ENCODE peak calls at places on chromosomes 16 and 17, in seven cellular contexts. One of them, this sample, is unnamed.

GRCh38 chr17:55726440-55726839 is 3.8 kb upstream of the TMEM100 start:
- DNase-seq in glutamatergic neuron: no peak
- DNase-seq in T-helper 17 cell: no peak
- DNase-seq in activated T-helper 9 cell treated with anti-CD3 and anti-CD28 coated beads, Interleukin-2, amount 50 U/mL, for 16 hours: no peak
- DNase-seq in activated T-cell treated with anti-CD3 and anti-CD28 coated beads for 24 hours: no peak
- DNase-seq in AG08395: peak
- DNase-seq in occipital lobe: no peak
- DNase-seq in this sample: no peak

GRCh38 chr16:64882385-64882784 is 239.5 kb downstream of the CDH11 start:
- DNase-seq in glutamatergic neuron: no peak
- DNase-seq in T-helper 17 cell: no peak
- DNase-seq in activated T-helper 9 cell treated with anti-CD3 and anti-CD28 coated beads, Interleukin-2, amount 50 U/mL, for 16 hours: no peak
- DNase-seq in activated T-cell treated with anti-CD3 and anti-CD28 coated beads for 24 hours: no peak
- DNase-seq in AG08395: no peak
- DNase-seq in occipital lobe: no peak
- DNase-seq in this sample: no peak

GRCh38 chr17:59371426-59372099 is 40.1 kb downstream of the YPEL2 start:
- DNase-seq in glutamatergic neuron: peak
- DNase-seq in T-helper 17 cell: no peak
- DNase-seq in activated T-helper 9 cell treated with anti-CD3 and anti-CD28 coated beads, Interleukin-2, amount 50 U/mL, for 16 hours: no peak
- DNase-seq in activated T-cell treated with anti-CD3 and anti-CD28 coated beads for 24 hours: no peak
- DNase-seq in AG08395: peak
- DNase-seq in occipital lobe: no peak
- DNase-seq in this sample: no peak

GRCh38 chr17:57009737-57010445 is 32.0 kb downstream of the SCPEP1 start:
- DNase-seq in glutamatergic neuron: peak
- DNase-seq in T-helper 17 cell: peak
- DNase-seq in activated T-helper 9 cell treated with anti-CD3 and anti-CD28 coated beads, Interleukin-2, amount 50 U/mL, for 16 hours: peak
- DNase-seq in activated T-cell treated with anti-CD3 and anti-CD28 coated beads for 24 hours: peak
- DNase-seq in AG08395: peak
- DNase-seq in occipital lobe: no peak
- DNase-seq in this sample: peak

GRCh38 chr17:18039535-18040286 is 503 bp downstream of the GID4 start:
- DNase-seq in glutamatergic neuron: peak
- DNase-seq in T-helper 17 cell: no peak
- DNase-seq in activated T-helper 9 cell treated with anti-CD3 and anti-CD28 coated beads, Interleukin-2, amount 50 U/mL, for 16 hours: no peak
- DNase-seq in activated T-cell treated with anti-CD3 and anti-CD28 coated beads for 24 hours: no peak
- DNase-seq in AG08395: peak
- DNase-seq in occipital lobe: no peak
- DNase-seq in this sample: no peak

GRCh38 chr16:76345093-76345735 is 68.0 kb downstream of the CNTNAP4 start:
- DNase-seq in glutamatergic neuron: no peak
- DNase-seq in T-helper 17 cell: no peak
- DNase-seq in activated T-helper 9 cell treated with anti-CD3 and anti-CD28 coated beads, Interleukin-2, amount 50 U/mL, for 16 hours: no peak
- DNase-seq in activated T-cell treated with anti-CD3 and anti-CD28 coated beads for 24 hours: no peak
- DNase-seq in AG08395: no peak
- DNase-seq in occipital lobe: no peak
- DNase-seq in this sample: no peak

GRCh38 chr16:75471723-75472634 is 7.5 kb upstream of the TMEM170A start:
- DNase-seq in glutamatergic neuron: peak
- DNase-seq in T-helper 17 cell: no peak
- DNase-seq in activated T-helper 9 cell treated with anti-CD3 and anti-CD28 coated beads, Interleukin-2, amount 50 U/mL, for 16 hours: no peak
- DNase-seq in activated T-cell treated with anti-CD3 and anti-CD28 coated beads for 24 hours: no peak
- DNase-seq in AG08395: peak
- DNase-seq in occipital lobe: peak
- DNase-seq in this sample: no peak

GRCh38 chr17:7548585-7549400 is at the start of gene TNFSF12:
- DNase-seq in glutamatergic neuron: peak
- DNase-seq in T-helper 17 cell: peak
- DNase-seq in activated T-helper 9 cell treated with anti-CD3 and anti-CD28 coated beads, Interleukin-2, amount 50 U/mL, for 16 hours: peak
- DNase-seq in activated T-cell treated with anti-CD3 and anti-CD28 coated beads for 24 hours: no peak
- DNase-seq in AG08395: peak
- DNase-seq in occipital lobe: peak
- DNase-seq in this sample: peak

GRCh38 chr17:64357191-64357981 is 33.3 kb downstream of the PECAM1 start:
- DNase-seq in glutamatergic neuron: no peak
- DNase-seq in T-helper 17 cell: no peak
- DNase-seq in activated T-helper 9 cell treated with anti-CD3 and anti-CD28 coated beads, Interleukin-2, amount 50 U/mL, for 16 hours: no peak
- DNase-seq in activated T-cell treated with anti-CD3 and anti-CD28 coated beads for 24 hours: no peak
- DNase-seq in AG08395: peak
- DNase-seq in occipital lobe: peak
- DNase-seq in this sample: no peak

GRCh38 chr17:38559025-38559879 is 46.5 kb downstream of the SRCIN1 start:
- DNase-seq in glutamatergic neuron: peak
- DNase-seq in T-helper 17 cell: peak
- DNase-seq in activated T-helper 9 cell treated with anti-CD3 and anti-CD28 coated beads, Interleukin-2, amount 50 U/mL, for 16 hours: peak
- DNase-seq in activated T-cell treated with anti-CD3 and anti-CD28 coated beads for 24 hours: peak
- DNase-seq in AG08395: peak
- DNase-seq in occipital lobe: no peak
- DNase-seq in this sample: peak

GRCh38 chr16:23857256-23857891 is 21.6 kb downstream of the PRKCB start:
- DNase-seq in glutamatergic neuron: no peak
- DNase-seq in T-helper 17 cell: no peak
- DNase-seq in activated T-helper 9 cell treated with anti-CD3 and anti-CD28 coated beads, Interleukin-2, amount 50 U/mL, for 16 hours: no peak
- DNase-seq in activated T-cell treated with anti-CD3 and anti-CD28 coated beads for 24 hours: no peak
- DNase-seq in AG08395: no peak
- DNase-seq in occipital lobe: no peak
- DNase-seq in this sample: no peak

GRCh38 chr17:31596382-31597323 is 205.2 kb downstream of the RAB11FIP4 start:
- DNase-seq in glutamatergic neuron: peak
- DNase-seq in T-helper 17 cell: no peak
- DNase-seq in activated T-helper 9 cell treated with anti-CD3 and anti-CD28 coated beads, Interleukin-2, amount 50 U/mL, for 16 hours: no peak
- DNase-seq in activated T-cell treated with anti-CD3 and anti-CD28 coated beads for 24 hours: no peak
- DNase-seq in AG08395: peak
- DNase-seq in occipital lobe: no peak
- DNase-seq in this sample: no peak

GRCh38 chr16:28140788-28141618 is 70.8 kb downstream of the XPO6 start:
- DNase-seq in glutamatergic neuron: no peak
- DNase-seq in T-helper 17 cell: peak
- DNase-seq in activated T-helper 9 cell treated with anti-CD3 and anti-CD28 coated beads, Interleukin-2, amount 50 U/mL, for 16 hours: peak
- DNase-seq in activated T-cell treated with anti-CD3 and anti-CD28 coated beads for 24 hours: peak
- DNase-seq in AG08395: no peak
- DNase-seq in occipital lobe: no peak
- DNase-seq in this sample: peak

This sample was measured in effector CD8-positive, alpha-beta T cell.